ENCODE peak calls at places on chromosomes 3 and 15, in ten cellular contexts. X is lung; D is CD8-positive, alpha-beta memory T cell; K is IMR-90; H is PC-3; O is small intestine; F is tibial nerve; Q is upper lobe of left lung; R is transverse colon; T is OCI-LY7. G is an unnamed sample.

GRCh38 chr15:60390931-60391501 is 6.8 kb downstream of the ANXA2 start:
- DNase-seq in X (peak; percentile 57), K (peak; percentile 83), Q (no peak), D (no peak), F (no peak), O (peak; percentile 99), H (peak; percentile 77), R (peak; percentile 70), T (no peak), G (no peak)

GRCh38 chr15:72970965-72971746 is 81.1 kb upstream of the NEO1 start:
- DNase-seq in O (no peak), F (no peak), X (no peak), R (no peak), D (no peak), T (no peak), K (peak; percentile 33), Q (no peak), H (no peak), G (no peak)

GRCh38 chr3:169295912-169296311 is 367.6 kb downstream of the MECOM start:
- DNase-seq in O (no peak), X (no peak), H (no peak), K (no peak), F (no peak), R (no peak), T (peak; percentile 4), D (no peak), Q (no peak), G (no peak)

GRCh38 chr15:67035886-67036285 is 29.5 kb upstream of the SMAD3 start:
- DNase-seq in R (no peak), X (no peak), T (no peak), Q (no peak), K (peak; percentile 51), O (no peak), D (no peak), F (no peak), H (no peak), G (no peak)

GRCh38 chr3:183490653-183491052 is 62.2 kb upstream of the MCF2L2 start:
- DNase-seq in R (peak; percentile 62), K (no peak), H (peak; percentile 94), D (no peak), X (peak; percentile 61), T (no peak), F (no peak), Q (no peak), O (peak; percentile 66), G (peak; percentile 58)

GRCh38 chr15:43067717-43068461 is 37.9 kb downstream of the UBR1 start:
- DNase-seq in O (no peak), Q (no peak), D (no peak), T (no peak), R (no peak), F (no peak), X (no peak), K (peak; percentile 52), H (peak; percentile 47), G (peak; percentile 11)

GRCh38 chr3:52005571-52005986 is 9.9 kb upstream of the RPL29 start:
- DNase-seq in O (no peak), F (no peak), R (no peak), X (no peak), T (no peak), D (no peak), Q (peak; percentile 85), H (no peak), K (peak; percentile 82), G (no peak)

GRCh38 chr3:192835818-192836468 is 81.7 kb downstream of the MB21D2 start:
- DNase-seq in H (no peak), R (peak; percentile 12), O (no peak), D (no peak), Q (no peak), T (no peak), X (no peak), F (no peak), K (peak; percentile 71), G (no peak)

GRCh38 chr3:128226794-128227399 is 73.6 kb downstream of the EEFSEC start:
- DNase-seq in H (peak; percentile 39), O (peak; percentile 6), X (no peak), K (peak; percentile 7), Q (peak; percentile 90), F (no peak), R (no peak), T (peak; percentile 36), D (no peak), G (peak; percentile 14)

GRCh38 chr3:12253521-12253920 is 35.3 kb upstream of the PPARG start:
- DNase-seq in D (no peak), X (no peak), R (no peak), Q (no peak), F (no peak), H (no peak), T (no peak), O (peak; percentile 20), K (peak; percentile 44), G (no peak)

GRCh38 chr3:160435747-160436146 is 13.8 kb downstream of the TRIM59 start:
- DNase-seq in D (no peak), F (no peak), X (no peak), R (no peak), O (no peak), K (no peak), T (no peak), H (no peak), Q (no peak), G (no peak)

GRCh38 chr15:66724732-66725467 is 22.9 kb downstream of the SMAD6 start:
- DNase-seq in F (no peak), O (no peak), T (no peak), K (no peak), R (no peak), Q (no peak), D (no peak), H (no peak), X (no peak), G (no peak)

GRCh38 chr3:44962606-44963393 is 13.2 kb downstream of the ZDHHC3 start:
- DNase-seq in R (no peak), T (no peak), K (peak; percentile 63), D (no peak), H (peak; percentile 80), O (no peak), F (no peak), Q (no peak), X (peak; percentile 49), G (no peak)

GRCh38 chr3:136196064-136196400 is at the start of gene MSL2:
- DNase-seq in F (no peak), Q (peak; percentile 96), X (no peak), K (no peak), O (no peak), R (peak; percentile 79), D (no peak), T (no peak), H (no peak), G (no peak)

GRCh38 chr15:40957581-40958051 is 4.3 kb downstream of the CHAC1 start:
- DNase-seq in F (no peak), H (no peak), Q (no peak), K (no peak), D (no peak), X (no peak), O (peak; percentile 29), R (peak; percentile 62), T (no peak), G (no peak)

GRCh38 chr15:40957041-40957555 is 3.8 kb downstream of the CHAC1 start:
- DNase-seq in T (no peak), Q (no peak), H (no peak), X (no peak), R (no peak), O (no peak), D (no peak), K (no peak), F (no peak), G (no peak)

GRCh38 chr15:40959331-40960141 is 6.3 kb downstream of the CHAC1 start:
- DNase-seq in X (no peak), K (no peak), D (no peak), O (no peak), Q (no peak), R (no peak), H (no peak), F (no peak), T (no peak), G (no peak)

GRCh38 chr15:40958723-40959122 is 5.5 kb downstream of the CHAC1 start:
- DNase-seq in Q (no peak), D (no peak), T (no peak), H (no peak), R (no peak), K (no peak), F (no peak), O (no peak), X (no peak), G (no peak)

GRCh38 chr15:40958146-40958545 is 4.9 kb downstream of the CHAC1 start:
- DNase-seq in R (no peak), K (no peak), D (no peak), O (no peak), T (no peak), X (no peak), H (no peak), Q (no peak), F (no peak), G (no peak)
- H3K4me3 ChIP-seq in R (no peak overlapping the region), K (no peak overlapping the region), D (no peak overlapping the region), O (no peak overlapping the region), T (no peak overlapping the region), X (no peak overlapping the region), H (no peak overlapping the region), Q (no peak overlapping the region), F (no peak overlapping the region), G (no peak overlapping the region)

GRCh38 chr15:85362436-85363048 is 17.9 kb upstream of the AKAP13 start:
- DNase-seq in K (no peak), X (no peak), Q (no peak), T (no peak), F (no peak), R (no peak), H (no peak), D (no peak), O (no peak), G (no peak)

GRCh38 chr15:85367741-85368140 is 12.7 kb upstream of the AKAP13 start:
- DNase-seq in K (no peak), X (no peak), Q (no peak), O (no peak), R (no peak), D (no peak), H (no peak), F (no peak), T (no peak), G (no peak)
- H3K4me3 ChIP-seq in K (no peak overlapping the region), X (no peak overlapping the region), Q (no peak overlapping the region), O (no peak overlapping the region), R (no peak overlapping the region), D (no peak overlapping the region), H (no peak overlapping the region), F (no peak overlapping the region), T (no peak overlapping the region), G (no peak overlapping the region)

GRCh38 chr15:33115191-33115861 is 79.2 kb downstream of the FMN1 start:
- DNase-seq in O (no peak), K (peak; percentile 67), Q (no peak), D (no peak), T (no peak), F (no peak), H (no peak), R (no peak), X (no peak), G (no peak)
- H3K4me3 ChIP-seq in O (no peak overlapping the region), K (no peak overlapping the region), Q (no peak overlapping the region), D (no peak overlapping the region), T (no peak overlapping the region), F (no peak overlapping the region), H (no peak overlapping the region), R (no peak overlapping the region), X (no peak overlapping the region), G (no peak overlapping the region)

DNA sequence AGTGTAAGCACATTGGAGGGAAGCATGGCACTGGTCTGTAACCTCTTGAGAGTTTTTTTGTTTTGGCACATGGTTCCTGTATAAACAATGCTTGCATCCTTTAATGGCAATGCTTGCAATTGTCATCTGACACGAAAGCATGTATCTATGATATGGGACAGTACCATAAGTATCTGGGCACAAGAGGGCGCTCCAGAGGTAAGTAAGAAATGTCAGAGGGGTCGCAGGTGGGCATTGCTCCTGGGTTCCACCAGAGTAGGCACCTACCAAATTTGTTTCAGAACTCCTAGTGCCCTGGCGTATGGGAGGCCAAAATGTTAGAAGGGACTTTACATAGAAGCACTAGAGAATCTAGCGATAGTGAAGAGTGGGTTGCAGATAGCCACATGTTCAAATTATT is 58.7 kb upstream of the BCHE start:
- DNase-seq in O (no peak), X (no peak), H (peak; percentile 51), D (no peak), Q (no peak), K (no peak), T (peak; percentile 45), R (no peak), F (no peak), G (peak; percentile 31)
- H3K4me3 ChIP-seq in O (no peak overlapping the region), X (no peak overlapping the region), H (no peak overlapping the region), D (no peak overlapping the region), Q (no peak overlapping the region), K (no peak overlapping the region), T (no peak overlapping the region), R (no peak overlapping the region), F (no peak overlapping the region), G (no peak overlapping the region)

G was measured in Jurkat, Clone E6-1.